ENCODE peak calls at places on chromosomes 12 and 14, in seven cellular contexts. G is cardiac muscle cell, Y is HepG2, K is left ventricle myocardium inferior, A is ascending aorta, E is HCT116, C is MM.1S. H is an unnamed sample. For H3K4me1, the result is how much of the 10 kb centered on the place peaks cover.

GRCh38 chr12:69872804-69873203 is 47.8 kb downstream of the MYRFL start:
- DNase-seq in G (no peak), Y (no peak), K (no peak), A (no peak), E (no peak), C (no peak), H (no peak)

GRCh38 chr12:76880156-76881023 is 1.6 kb upstream of the CSRP2 start:
- DNase-seq in G (peak), Y (peak), K (no peak), A (no peak), E (no peak), C (no peak), H (no peak)

GRCh38 chr12:119631930-119632678 is 35.8 kb upstream of the PRKAB1 start:
- DNase-seq in G (no peak), Y (peak), K (no peak), A (no peak), E (peak), C (no peak), H (no peak)

GRCh38 chr12:89225401-89225800 is 126.9 kb downstream of the DUSP6 start:
- DNase-seq in G (no peak), Y (no peak), K (peak), A (peak), E (peak), C (no peak), H (no peak)

GRCh38 chr12:107635139-107635538 is 50.5 kb upstream of the PWP1 start:
- DNase-seq in G (peak), Y (no peak), K (no peak), A (no peak), E (no peak), C (no peak), H (no peak)

GRCh38 chr14:92659765-92660561 is 88.5 kb downstream of the LGMN start:
- DNase-seq in G (no peak), Y (no peak), K (peak), A (peak), E (no peak), C (no peak), H (no peak)

GRCh38 chr14:42428996-42429395 is 822.3 kb downstream of the LRFN5 start:
- DNase-seq in G (no peak), Y (no peak), K (no peak), A (no peak), E (no peak), C (peak), H (no peak)

GRCh38 chr14:101520621-101521305 is 40.5 kb upstream of the DIO3 start:
- DNase-seq in G (no peak), Y (no peak), K (peak), A (peak), E (no peak), C (no peak), H (no peak)

GRCh38 chr14:96502621-96503251 is 554 bp downstream of the PAPOLA start:
- DNase-seq in G (peak), Y (peak), K (peak), A (peak), E (no peak), C (peak), H (no peak)

DNA sequence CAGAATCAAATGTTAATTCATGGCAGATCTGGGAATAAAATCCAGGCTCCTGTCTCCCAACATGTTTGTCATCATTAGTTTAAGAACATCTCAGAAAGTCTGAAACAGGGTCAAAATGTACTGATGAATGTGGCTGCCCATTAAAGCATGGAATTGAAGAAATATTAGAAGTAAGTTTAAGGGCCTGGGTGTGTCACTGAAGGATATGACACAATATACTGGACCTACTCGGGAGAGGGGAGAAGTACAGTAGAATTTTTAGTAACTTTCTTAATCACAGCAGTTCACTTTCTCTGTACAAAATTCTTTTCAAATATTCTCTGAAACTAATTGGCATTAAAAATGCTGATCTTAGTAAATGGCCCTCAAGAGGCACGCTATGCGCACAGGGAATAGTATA is 185.5 kb downstream of the ETV6 start:
- DNase-seq in G (no peak), Y (no peak), K (no peak), A (peak), E (no peak), C (no peak), H (no peak)
- H3K4me1 ChIP-seq in G (under half), Y (under half), K (half or more), A (under half), E (under half), C (half or more), H (half or more)

GRCh38 chr14:69880851-69881250 is 1.6 kb downstream of the SMOC1 start:
- DNase-seq in G (no peak), Y (no peak), K (no peak), A (no peak), E (no peak), C (no peak), H (no peak)

GRCh38 chr14:69878251-69878650 is 965 bp upstream of the SMOC1 start:
- DNase-seq in G (no peak), Y (no peak), K (no peak), A (no peak), E (no peak), C (no peak), H (no peak)

GRCh38 chr14:69880051-69880487 is 853 bp downstream of the SMOC1 start:
- DNase-seq in G (peak), Y (peak), K (no peak), A (no peak), E (no peak), C (peak), H (no peak)

GRCh38 chr14:69877492-69877891 is 1.7 kb upstream of the SMOC1 start:
- DNase-seq in G (peak), Y (no peak), K (no peak), A (no peak), E (peak), C (peak), H (no peak)

GRCh38 chr14:69879175-69880047 is at the start of gene SMOC1:
- DNase-seq in G (peak), Y (peak), K (no peak), A (no peak), E (no peak), C (peak), H (no peak)
- H3K4me3 ChIP-seq in G (peak), Y (peak), K (peak), A (peak), E (no peak), C (peak), H (no peak)

GRCh38 chr12:62813031-62813829 is 121.7 kb downstream of the PPM1H start:
- DNase-seq in G (peak), Y (no peak), K (peak), A (peak), E (peak), C (peak), H (no peak)

GRCh38 chr12:62814243-62814642 is 120.7 kb downstream of the PPM1H start:
- DNase-seq in G (no peak), Y (no peak), K (no peak), A (no peak), E (no peak), C (no peak), H (no peak)

GRCh38 chr12:62816624-62817023 is 118.3 kb downstream of the PPM1H start:
- DNase-seq in G (no peak), Y (no peak), K (no peak), A (no peak), E (no peak), C (no peak), H (no peak)

GRCh38 chr12:62817556-62818271 is 117.2 kb downstream of the PPM1H start:
- DNase-seq in G (no peak), Y (no peak), K (no peak), A (no peak), E (no peak), C (peak), H (no peak)
- TF ChIP-seq CTCF in G (no peak), Y (no peak), K (peak), A (no peak), E (no peak), C (no peak), H (no peak)

GRCh38 chr14:76948213-76948947 is 80.1 kb downstream of the IRF2BPL start:
- DNase-seq in G (no peak), Y (peak), K (no peak), A (no peak), E (no peak), C (no peak), H (no peak)

GRCh38 chr14:76948976-76949375 is 79.5 kb downstream of the IRF2BPL start:
- DNase-seq in G (no peak), Y (no peak), K (no peak), A (no peak), E (no peak), C (no peak), H (no peak)

GRCh38 chr14:76946753-76947077 is 81.8 kb downstream of the IRF2BPL start:
- DNase-seq in G (no peak), Y (no peak), K (no peak), A (no peak), E (no peak), C (no peak), H (no peak)

GRCh38 chr14:76947078-76947837 is 81.2 kb downstream of the IRF2BPL start:
- DNase-seq in G (peak), Y (peak), K (peak), A (peak), E (peak), C (peak), H (peak)

DNA sequence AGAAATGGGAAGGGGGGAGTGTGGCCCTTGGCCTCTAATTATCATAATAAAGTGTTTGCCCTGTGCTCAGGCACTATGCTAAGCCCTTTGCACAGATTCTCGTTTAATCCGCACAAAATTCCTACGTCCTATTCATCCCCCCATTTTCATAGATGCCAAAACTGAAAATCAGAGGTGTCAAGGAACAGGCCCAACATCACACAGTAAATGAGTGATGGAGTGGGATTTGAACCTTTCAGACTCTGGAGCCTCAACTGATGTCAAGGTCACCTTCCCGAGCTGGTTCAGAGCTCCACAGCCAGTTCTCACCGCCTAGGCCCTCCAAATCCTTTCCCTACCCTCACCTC is 80.7 kb downstream of the IRF2BPL start:
- DNase-seq in G (no peak), Y (no peak), K (no peak), A (no peak), E (no peak), C (no peak), H (no peak)
- H3K4me1 ChIP-seq in G (under half), Y (half or more), K (half or more), A (under half), E (half or more), C (under half), H (under half)

DNA sequence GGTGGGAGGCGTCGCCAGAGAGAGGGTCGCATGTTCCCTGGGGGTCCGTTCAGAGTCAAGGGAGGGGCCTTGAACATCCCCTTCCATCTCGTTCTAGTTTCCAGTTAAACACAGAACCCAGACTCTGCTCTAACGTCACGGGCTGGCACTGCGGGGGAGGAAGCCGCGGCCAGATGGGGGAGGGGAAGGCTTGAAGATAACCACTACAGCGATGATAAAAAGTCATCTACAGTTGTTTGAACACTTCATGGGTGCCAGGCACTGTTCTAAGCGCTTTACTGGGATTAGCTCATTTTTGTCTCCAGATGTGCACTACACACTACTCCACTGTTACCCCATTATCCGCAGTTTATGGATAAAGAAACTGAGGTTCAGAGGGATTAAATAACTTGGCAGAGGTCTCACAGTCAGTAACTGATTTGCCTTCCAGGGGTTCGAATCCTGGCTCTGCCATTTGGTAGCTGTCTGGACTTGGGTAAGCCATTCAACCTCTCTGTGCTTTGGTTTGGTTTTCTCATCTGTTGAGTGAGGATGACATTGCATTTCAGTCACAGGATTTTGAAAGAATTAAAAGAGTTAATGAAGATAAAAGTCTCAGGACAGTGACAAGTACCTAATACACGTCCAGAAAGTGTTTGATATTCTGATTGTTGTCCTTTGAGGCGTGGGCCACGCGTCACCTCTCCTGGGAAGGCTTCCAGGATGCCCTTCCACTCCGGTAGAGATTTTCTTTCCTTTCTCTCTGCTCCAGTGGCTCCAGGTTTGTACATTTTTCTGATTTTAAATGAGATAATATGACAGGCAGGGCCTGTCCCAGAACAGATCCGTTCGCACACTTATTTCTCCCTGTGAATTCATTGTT is 798 bp upstream of the RASAL1 start:
- DNase-seq in G (no peak), Y (no peak), K (no peak), A (no peak), E (peak), C (no peak), H (no peak)
- H3K4me3 ChIP-seq in G (no peak), Y (no peak), K (no peak), A (no peak), E (peak), C (no peak), H (peak)

DNA sequence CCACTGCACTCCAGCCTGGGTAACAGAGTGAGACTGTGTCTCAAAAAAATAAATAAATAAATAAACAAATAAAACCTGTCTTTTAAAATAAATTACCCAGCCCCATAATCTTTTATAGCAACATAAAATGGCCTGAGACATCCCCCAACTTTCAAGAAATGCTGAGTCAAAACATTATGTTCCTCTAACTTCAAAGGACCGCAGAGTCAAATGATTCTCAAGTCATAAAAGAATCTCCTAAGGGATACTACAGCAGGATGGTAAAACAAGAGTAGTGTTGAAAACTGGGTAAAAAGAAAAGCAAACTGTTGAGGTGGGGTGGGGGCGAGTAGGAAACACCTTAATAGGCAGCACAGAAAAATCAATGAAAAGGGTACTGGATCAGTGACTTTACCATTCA is 9.5 kb downstream of the BLTP3B start:
- DNase-seq in G (no peak), Y (no peak), K (no peak), A (no peak), E (no peak), C (no peak), H (no peak)
- TF ChIP-seq CTCF in G (no peak), Y (no peak), K (no peak), A (no peak), E (no peak), C (no peak), H (no peak)

DNA sequence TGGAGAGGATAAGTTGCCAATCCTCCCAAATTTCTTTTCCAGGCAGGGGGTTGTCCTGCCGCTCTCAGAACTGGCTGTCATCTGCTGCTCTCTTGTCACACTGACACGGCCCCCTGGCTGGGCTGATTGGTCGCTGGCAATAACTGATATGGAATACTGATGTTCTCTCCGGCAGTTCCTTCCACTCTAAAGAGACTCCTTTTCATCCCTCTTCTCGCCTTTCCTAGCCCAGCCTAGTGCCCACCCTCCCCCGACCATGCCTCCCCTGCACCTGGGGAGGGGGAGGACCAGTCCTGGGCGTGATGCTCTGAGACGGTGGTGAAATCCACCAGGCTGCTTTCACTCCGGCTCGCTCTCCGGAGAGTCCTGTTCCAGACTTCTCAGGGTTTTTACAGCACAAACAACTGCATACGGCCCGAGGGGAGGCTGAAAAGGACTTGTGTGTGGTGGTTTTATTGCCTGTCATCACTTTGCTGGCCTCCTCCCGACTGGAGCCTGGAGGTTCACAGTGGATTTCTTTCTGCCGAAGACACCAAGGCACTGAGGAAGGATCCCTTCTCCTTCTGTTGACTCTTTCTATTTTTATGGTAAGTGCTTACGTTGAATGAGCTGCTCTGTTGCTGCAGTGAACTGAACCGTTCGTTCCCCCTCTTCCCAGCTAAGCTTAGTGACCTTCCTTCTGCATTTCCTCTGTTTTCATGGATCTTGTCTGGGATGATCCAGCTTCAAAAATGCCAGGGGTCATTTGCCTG is at the start of gene ANO4:
- DNase-seq in G (peak), Y (no peak), K (no peak), A (no peak), E (no peak), C (no peak), H (no peak)
- H3K4me1 ChIP-seq in G (under half), Y (under half), K (under half), A (under half), E (under half), C (under half), H (under half)

GRCh38 chr14:30873308-30874119 is 845 bp upstream of the COCH start:
- DNase-seq in G (no peak), Y (no peak), K (no peak), A (no peak), E (no peak), C (no peak), H (no peak)
- H3K4me3 ChIP-seq in G (peak), Y (peak), K (peak), A (peak), E (peak), C (peak), H (peak)